ENCODE peak calls at places on chromosome 5, in six cellular contexts. D is CD4-positive, CD25-positive, alpha-beta regulatory T cell; A is ureter; V is iPS-NIHi11; E is foreskin keratinocyte; Y is kidney glomerular epithelial cell. Z is an unnamed sample.

GRCh38 chr5:76521240-76521758 is 101.9 kb downstream of the F2RL2 start:
- DNase-seq in D (no peak), E (no peak), Y (peak), A (no peak), V (no peak), Z (peak)

GRCh38 chr5:157460921-157461792 is 1.1 kb downstream of the NIPAL4 start:
- DNase-seq in V (no peak), D (no peak), A (peak), Y (no peak), E (peak), Z (no peak)

GRCh38 chr5:175816348-175816747 is 55.0 kb upstream of the CPLX2 start:
- DNase-seq in E (no peak), Y (no peak), A (no peak), D (no peak), V (no peak), Z (no peak)

GRCh38 chr5:149002053-149002452 is 60.8 kb downstream of the SH3TC2 start:
- DNase-seq in D (no peak), A (no peak), V (peak), E (peak), Y (peak), Z (peak)

GRCh38 chr5:126600631-126601511 is at the start of gene PHAX:
- DNase-seq in E (peak), D (peak), V (peak), Y (peak), A (peak), Z (peak)

GRCh38 chr5:168433982-168434381 is 52.3 kb upstream of the RARS1 start:
- DNase-seq in E (no peak), Y (no peak), A (no peak), V (no peak), D (no peak), Z (no peak)

GRCh38 chr5:143217804-143218160 is 185.7 kb downstream of the NR3C1 start:
- DNase-seq in A (no peak), D (no peak), V (no peak), Y (no peak), E (no peak), Z (no peak)

GRCh38 chr5:93894471-93895354 is 153.3 kb upstream of the POU5F2 start:
- DNase-seq in D (no peak), Y (no peak), E (no peak), V (no peak), A (no peak), Z (no peak)

GRCh38 chr5:180590543-180591248 is 603 bp downstream of the SCGB3A1 start:
- DNase-seq in E (no peak), D (no peak), Y (no peak), V (no peak), A (no peak), Z (no peak)

GRCh38 chr5:53027913-53028312 is 38.8 kb downstream of the ITGA2 start:
- DNase-seq in V (no peak), A (peak), Y (peak), D (no peak), E (peak), Z (no peak)

GRCh38 chr5:106415541-106415940 is 1255.2 kb downstream of the EFNA5 start:
- DNase-seq in Y (no peak), V (no peak), A (no peak), D (no peak), E (peak), Z (peak)

GRCh38 chr5:104635216-104635615 is 1072.6 kb upstream of the NUDT12 start:
- DNase-seq in D (no peak), V (no peak), Y (peak), A (no peak), E (no peak), Z (no peak)

GRCh38 chr5:997001-997474 is 11.6 kb upstream of the NKD2 start:
- DNase-seq in A (no peak), D (no peak), V (no peak), Y (peak), E (no peak), Z (no peak)

GRCh38 chr5:14929293-14930065 is 57.9 kb upstream of the ANKH start:
- DNase-seq in Y (no peak), V (no peak), E (no peak), A (no peak), D (no peak), Z (no peak)

GRCh38 chr5:125042243-125042887 is 295.9 kb upstream of the ZNF608 start:
- DNase-seq in E (no peak), V (no peak), Y (no peak), A (no peak), D (no peak), Z (no peak)

GRCh38 chr5:127072861-127073846 is at the start of gene C5orf63:
- DNase-seq in A (peak), E (no peak), Y (peak), D (peak), V (peak), Z (no peak)

GRCh38 chr5:21574429-21574828 is 1278.7 kb downstream of the CDH12 start:
- DNase-seq in Y (no peak), E (no peak), A (no peak), D (no peak), V (no peak), Z (no peak)

GRCh38 chr5:80747922-80748321 is 93.1 kb upstream of the DHFR start:
- DNase-seq in D (no peak), E (no peak), Y (no peak), A (no peak), V (peak), Z (no peak)

GRCh38 chr5:167867281-167867680 is 424.2 kb upstream of the WWC1 start:
- DNase-seq in E (no peak), Y (no peak), V (no peak), D (no peak), A (no peak), Z (no peak)

Z was measured in skeletal muscle cell.